ENCODE peak calls at places on chromosomes 13 and 19, in six cellular contexts. K, P, A, Y, L and F are unnamed samples.
A peak's percentile ranks its signal among the peaks of the same experiment; 100 is the strongest.

GRCh38 chr13:47865883-47866282 is 135.2 kb downstream of the SUCLA2 start:
- DNase-seq in K (no peak), P (no peak), A (no peak), Y (no peak), L (no peak), F (no peak)

GRCh38 chr13:101258071-101258470 is 158.2 kb downstream of the NALCN start:
- DNase-seq in K (peak; percentile 94), P (no peak), A (no peak), Y (peak; percentile 97), L (no peak), F (no peak)

GRCh38 chr13:75643693-75644092 is 7.6 kb downstream of the LMO7 start:
- DNase-seq in K (no peak), P (no peak), A (no peak), Y (no peak), L (no peak), F (no peak)

GRCh38 chr19:4267101-4267900 is 11.8 kb upstream of the SHD start:
- DNase-seq in K (peak; percentile 49), P (peak; percentile 53), A (peak; percentile 65), Y (peak; percentile 48), L (peak; percentile 44), F (no peak)

GRCh38 chr13:29702912-29703351 is 107.4 kb upstream of the SLC7A1 start:
- DNase-seq in K (peak; percentile 96), P (no peak), A (no peak), Y (peak; percentile 85), L (no peak), F (no peak)

GRCh38 chr13:86976521-86977324 is 694.4 kb upstream of the SLITRK5 start:
- DNase-seq in K (peak; percentile 52), P (no peak), A (no peak), Y (peak; percentile 3), L (no peak), F (no peak)

GRCh38 chr19:44988896-44989563 is 12.2 kb upstream of the RELB start:
- DNase-seq in K (peak; percentile 87), P (peak; percentile 60), A (peak; percentile 69), Y (peak; percentile 45), L (peak; percentile 58), F (peak; percentile 14)

GRCh38 chr19:917323-918151 is at the start of gene KISS1R:
- DNase-seq in K (peak; percentile 54), P (peak; percentile 38), A (no peak), Y (no peak), L (no peak), F (no peak)

GRCh38 chr19:54345938-54346386 is 7.0 kb upstream of the LILRA4 start:
- DNase-seq in K (no peak), P (no peak), A (no peak), Y (no peak), L (no peak), F (no peak)

GRCh38 chr13:107452833-107453232 is 762.5 kb downstream of the LIG4 start:
- DNase-seq in K (no peak), P (no peak), A (no peak), Y (no peak), L (no peak), F (no peak)

GRCh38 chr13:109348514-109349340 is 437.7 kb downstream of the IRS2 start:
- DNase-seq in K (peak; percentile 71), P (no peak), A (no peak), Y (peak; percentile 58), L (no peak), F (no peak)